ENCODE peak calls at places on chromosomes 6 and 20, in nine cellular contexts. R is stimulated activated CD4-positive, alpha-beta T cell treated with anti-CD3 and anti-CD28 coated beads, TNF-alpha, amount 100 ng/mL, for 48 hours; S is KG1; C is astrocyte of the spinal cord; K is NCI-H345; Y is M059J; L is SK-N-DZ; M is stimulated activated CD8-positive, alpha-beta memory T cell treated with anti-CD3 and anti-CD28 coated beads, Interleukin-2, amount 100 ng/mL, for 48 hours; P is CD8-positive, alpha-beta memory T cell. J is an unnamed sample.

GRCh38 chr6:64680446-64680845 is 1026.6 kb downstream of the EYS start:
- DNase-seq in Y (peak), K (no peak), R (no peak), S (no peak), C (peak), L (no peak), M (no peak), P (no peak), J (no peak)

GRCh38 chr20:30486103-30486478 is 771.4 kb upstream of the DEFB115 start:
- DNase-seq in K (no peak), M (no peak), C (no peak), P (no peak), L (no peak), Y (no peak), R (no peak), S (no peak), J (no peak)

GRCh38 chr20:32452776-32453466 is 94.8 kb downstream of the ASXL1 start:
- DNase-seq in P (no peak), C (no peak), K (no peak), M (no peak), S (no peak), R (no peak), Y (no peak), L (no peak), J (no peak)

GRCh38 chr6:143245656-143246055 is 185.0 kb downstream of the AIG1 start:
- DNase-seq in S (no peak), C (no peak), P (no peak), L (no peak), K (no peak), R (no peak), M (no peak), Y (no peak), J (no peak)

GRCh38 chr6:18081025-18081668 is 41.3 kb downstream of the NHLRC1 start:
- DNase-seq in K (no peak), R (no peak), P (no peak), Y (no peak), S (no peak), C (no peak), M (no peak), L (no peak), J (no peak)

GRCh38 chr20:41340327-41341055 is at the start of gene LPIN3:
- DNase-seq in Y (peak), K (peak), R (peak), P (peak), C (peak), M (peak), L (peak), S (no peak), J (peak)

GRCh38 chr6:57004292-57004691 is 42.2 kb upstream of the KIAA1586 start:
- DNase-seq in M (no peak), S (no peak), L (no peak), R (no peak), C (no peak), Y (no peak), P (no peak), K (no peak), J (no peak)

GRCh38 chr6:17101422-17102257 is at the start of gene STMND1:
- DNase-seq in C (peak), P (no peak), S (no peak), R (no peak), K (peak), M (no peak), L (peak), Y (peak), J (no peak)

GRCh38 chr6:166950443-166950821 is 5.9 kb downstream of the RNASET2 start:
- DNase-seq in K (no peak), R (no peak), L (no peak), M (no peak), P (no peak), Y (no peak), S (no peak), C (no peak), J (no peak)

GRCh38 chr6:149271348-149272340 is 45.9 kb upstream of the TAB2 start:
- DNase-seq in Y (no peak), M (peak), R (peak), P (peak), C (peak), L (no peak), S (peak), K (no peak), J (no peak)

GRCh38 chr20:19110866-19111460 is 101.5 kb upstream of the SLC24A3 start:
- DNase-seq in Y (no peak), K (no peak), R (no peak), C (no peak), M (no peak), S (no peak), P (no peak), L (no peak), J (no peak)

GRCh38 chr20:10020937-10021336 is 13.8 kb upstream of the ANKEF1 start:
- DNase-seq in S (no peak), Y (no peak), C (no peak), L (no peak), M (no peak), R (no peak), K (no peak), P (no peak), J (no peak)

GRCh38 chr6:51260003-51260402 is 441.3 kb downstream of the TFAP2B start:
- DNase-seq in P (no peak), K (no peak), Y (peak), R (no peak), L (peak), S (no peak), M (no peak), C (no peak), J (no peak)

GRCh38 chr20:49909499-49910339 is 5.6 kb downstream of the SPATA2 start:
- DNase-seq in L (no peak), P (no peak), K (no peak), Y (no peak), R (no peak), M (no peak), S (no peak), C (no peak), J (no peak)

GRCh38 chr20:9163995-9164394 is 95.1 kb downstream of the PLCB4 start:
- DNase-seq in Y (no peak), P (no peak), R (no peak), S (no peak), C (no peak), L (no peak), K (no peak), M (no peak), J (no peak)

GRCh38 chr20:9886227-9886626 is 47.4 kb upstream of the PAK5 start:
- DNase-seq in S (no peak), K (no peak), C (no peak), M (no peak), Y (peak), L (no peak), R (no peak), P (no peak), J (no peak)

GRCh38 chr6:84284428-84285033 is 57.1 kb upstream of the CEP162 start:
- DNase-seq in P (no peak), R (no peak), C (no peak), K (no peak), Y (peak), L (peak), M (no peak), S (no peak), J (no peak)

GRCh38 chr6:43095939-43096338 is 19.8 kb downstream of the PTK7 start:
- DNase-seq in R (no peak), C (no peak), K (no peak), P (no peak), Y (peak), S (no peak), L (no peak), M (no peak), J (no peak)

GRCh38 chr20:51422912-51423667 is 119.4 kb downstream of the NFATC2 start:
- DNase-seq in S (no peak), M (no peak), L (no peak), C (no peak), K (no peak), Y (no peak), P (no peak), R (no peak), J (no peak)

GRCh38 chr20:23217023-23217422 is 130.9 kb upstream of the CD93 start:
- DNase-seq in M (no peak), L (no peak), C (no peak), S (no peak), P (no peak), K (no peak), R (no peak), Y (no peak), J (no peak)

GRCh38 chr6:65259982-65260381 is 447.0 kb downstream of the EYS start:
- DNase-seq in K (no peak), L (peak), P (no peak), R (no peak), M (no peak), Y (no peak), S (no peak), C (no peak), J (no peak)

GRCh38 chr20:48772183-48772976 is 55.4 kb downstream of the PREX1 start:
- DNase-seq in S (peak), P (no peak), Y (no peak), K (no peak), C (no peak), L (no peak), M (no peak), R (no peak), J (no peak)

GRCh38 chr6:27553123-27553904 is 80.4 kb upstream of the ZNF184 start:
- DNase-seq in C (peak), Y (peak), L (peak), K (no peak), P (no peak), S (no peak), R (peak), M (peak), J (no peak)

GRCh38 chr20:41081276-41081814 is 52.7 kb downstream of the TOP1 start:
- DNase-seq in Y (no peak), P (no peak), M (no peak), R (no peak), S (no peak), L (no peak), C (peak), K (no peak), J (no peak)

GRCh38 chr6:156934054-156934424 is 156.9 kb downstream of the ARID1B start:
- DNase-seq in S (no peak), Y (no peak), L (no peak), M (no peak), C (no peak), R (no peak), P (no peak), K (peak), J (no peak)

GRCh38 chr20:48106428-48106827 is 321.1 kb upstream of the SULF2 start:
- DNase-seq in L (no peak), K (no peak), P (no peak), R (no peak), S (no peak), C (no peak), Y (no peak), M (no peak), J (no peak)

GRCh38 chr6:21994821-21995220 is 302.0 kb downstream of the PRL start:
- DNase-seq in S (no peak), K (no peak), C (no peak), Y (peak), R (no peak), P (no peak), L (no peak), M (no peak), J (no peak)

GRCh38 chr20:7926767-7927166 is 13.5 kb downstream of the HAO1 start:
- DNase-seq in C (peak), M (no peak), S (no peak), L (peak), Y (peak), R (no peak), K (peak), P (no peak), J (no peak)

GRCh38 chr6:18151801-18152200 is 3.1 kb downstream of the TPMT start:
- DNase-seq in M (no peak), L (no peak), Y (no peak), P (no peak), C (no peak), R (no peak), S (no peak), K (no peak), J (no peak)

GRCh38 chr6:121838842-121839241 is 403.4 kb downstream of the GJA1 start:
- DNase-seq in M (no peak), S (peak), P (no peak), R (no peak), L (no peak), K (no peak), Y (peak), C (peak), J (peak)

GRCh38 chr6:134870677-134871498 is 79.0 kb downstream of the ALDH8A1 start:
- DNase-seq in Y (no peak), S (no peak), L (no peak), M (no peak), C (peak), R (no peak), K (peak), P (no peak), J (no peak)

GRCh38 chr6:132365319-132365907 is 35.9 kb downstream of the MOXD1 start:
- DNase-seq in P (no peak), C (peak), S (no peak), K (no peak), M (no peak), R (no peak), L (peak), Y (no peak), J (no peak)

GRCh38 chr6:15505463-15505918 is 157.3 kb downstream of the DTNBP1 start:
- DNase-seq in C (no peak), M (no peak), Y (no peak), K (no peak), S (no peak), L (no peak), R (no peak), P (no peak), J (no peak)

GRCh38 chr20:49601153-49601924 is 33.4 kb upstream of the PTGIS start:
- DNase-seq in S (no peak), C (no peak), L (peak), P (no peak), R (no peak), M (no peak), K (no peak), Y (no peak), J (no peak)